ENCODE peak calls at places on chromosomes 16 and 17, in ten cellular contexts. C, N, B, H, E, K, M, A, V and Q are unnamed samples.

GRCh38 chr17:14304876-14305636 is 4.2 kb downstream of the HS3ST3B1 start:
- DNase-seq in K (no peak), C (no peak), B (no peak), H (no peak), A (no peak), M (peak), E (no peak), V (no peak), N (peak), Q (no peak)

GRCh38 chr17:5419959-5420653 is at the start of gene RPAIN:
- DNase-seq in H (peak), K (peak), N (peak), E (peak), M (peak), A (peak), B (no peak), V (peak), C (peak), Q (peak)

GRCh38 chr16:60945225-60945624 is 1091.0 kb downstream of the CDH8 start:
- DNase-seq in H (no peak), B (no peak), N (peak), K (no peak), A (no peak), C (no peak), M (peak), E (no peak), V (no peak), Q (no peak)

GRCh38 chr17:21445091-21445650 is 69.0 kb downstream of the KCNJ12 start:
- DNase-seq in A (no peak), E (no peak), H (no peak), K (no peak), V (no peak), M (no peak), C (no peak), N (no peak), B (no peak), Q (no peak)

GRCh38 chr17:9044796-9045470 is 23.6 kb downstream of the NTN1 start:
- DNase-seq in H (no peak), C (no peak), K (no peak), E (no peak), A (no peak), N (no peak), M (no peak), B (no peak), V (no peak), Q (no peak)

GRCh38 chr17:34567665-34568064 is 11.7 kb upstream of the TMEM132E start:
- DNase-seq in K (no peak), C (no peak), E (no peak), M (no peak), B (no peak), N (no peak), H (no peak), V (no peak), A (no peak), Q (no peak)

GRCh38 chr17:56667925-56668324 is 74.4 kb downstream of the NOG start:
- DNase-seq in E (no peak), N (no peak), C (no peak), K (no peak), M (no peak), V (no peak), B (no peak), H (no peak), A (no peak), Q (no peak)

GRCh38 chr17:2122641-2123302 is 67.9 kb downstream of the HIC1 start:
- DNase-seq in N (peak), E (no peak), A (no peak), K (peak), C (peak), M (peak), B (no peak), V (no peak), H (no peak), Q (no peak)

GRCh38 chr16:54446639-54447038 is 160.1 kb upstream of the IRX3 start:
- DNase-seq in N (no peak), K (no peak), V (no peak), B (no peak), A (no peak), C (peak), M (peak), H (no peak), E (no peak), Q (no peak)

GRCh38 chr16:56847173-56847948 is 17.6 kb upstream of the SLC12A3 start:
- DNase-seq in H (no peak), C (no peak), M (no peak), B (no peak), A (no peak), E (no peak), K (peak), N (no peak), V (no peak), Q (no peak)

GRCh38 chr17:41324180-41325075 is 8.9 kb upstream of the KRTAP17-1 start:
- DNase-seq in M (peak), B (no peak), N (peak), E (no peak), H (no peak), C (no peak), A (no peak), V (no peak), K (peak), Q (no peak)

GRCh38 chr17:4533522-4534502 is 21.4 kb downstream of the MYBBP1A start:
- DNase-seq in K (no peak), M (no peak), E (no peak), V (no peak), B (no peak), N (peak), H (no peak), A (no peak), C (peak), Q (no peak)

GRCh38 chr16:3583303-3584038 is 6.3 kb upstream of the NLRC3 start:
- DNase-seq in E (no peak), M (no peak), H (no peak), B (no peak), A (no peak), K (no peak), C (no peak), N (no peak), V (no peak), Q (no peak)

GRCh38 chr17:81537343-81537855 is 9.2 kb downstream of the FSCN2 start:
- DNase-seq in B (no peak), E (no peak), K (peak), M (no peak), C (no peak), V (no peak), N (peak), A (no peak), H (peak), Q (no peak)

GRCh38 chr16:12964466-12964865 is 63.1 kb downstream of the SHISA9 start:
- DNase-seq in N (no peak), B (no peak), C (no peak), H (no peak), K (no peak), A (no peak), V (no peak), M (no peak), E (no peak), Q (no peak)

GRCh38 chr16:15609286-15609649 is 33.7 kb downstream of the MARF1 start:
- DNase-seq in K (no peak), N (no peak), V (no peak), E (no peak), M (peak), A (no peak), B (no peak), C (no peak), H (no peak), Q (no peak)

GRCh38 chr17:8056232-8056975 is 17.5 kb downstream of the ALOX15B start:
- DNase-seq in V (no peak), E (no peak), M (peak), K (peak), B (peak), C (no peak), H (no peak), A (no peak), N (no peak), Q (peak)

GRCh38 chr16:77784441-77785356 is 3.7 kb upstream of the VAT1L start:
- DNase-seq in M (peak), B (no peak), V (no peak), H (no peak), A (no peak), E (no peak), N (no peak), K (peak), C (no peak), Q (no peak)

GRCh38 chr17:55266051-55266957 is 1.5 kb downstream of the HLF start:
- DNase-seq in K (no peak), E (no peak), A (no peak), M (no peak), N (peak), B (no peak), H (no peak), C (no peak), V (no peak), Q (no peak)

GRCh38 chr17:40901981-40902862 is 17.2 kb upstream of the KRT20 start:
- DNase-seq in A (no peak), B (no peak), E (no peak), K (no peak), V (no peak), H (no peak), N (no peak), M (peak), C (no peak), Q (no peak)

GRCh38 chr16:70255584-70255983 is 3.8 kb upstream of the EXOSC6 start:
- DNase-seq in N (no peak), E (no peak), K (no peak), A (no peak), H (no peak), C (no peak), B (no peak), M (no peak), V (no peak), Q (no peak)

GRCh38 chr17:2282297-2282873 is 21.2 kb downstream of the SMG6 start:
- DNase-seq in E (no peak), C (no peak), M (peak), V (no peak), A (no peak), K (peak), N (peak), B (no peak), H (no peak), Q (no peak)